ENCODE peak calls at places on chromosomes 2 and 18, in five cellular contexts. One of them, this sample, is unnamed.

GRCh38 chr2:170816499-170817246 is at the start of gene GAD1:
- DNase-seq in left lung: peak; percentile 95
- DNase-seq in CD4-positive, alpha-beta memory T cell: no peak
- DNase-seq in right atrium auricular region: no peak
- DNase-seq in neural progenitor cell: peak; percentile 82
- DNase-seq in this sample: peak; percentile 24

GRCh38 chr2:215171151-215171550 is 32.7 kb upstream of the ABCA12 start:
- DNase-seq in right atrium auricular region: no peak
- DNase-seq in neural progenitor cell: no peak
- DNase-seq in left lung: no peak
- DNase-seq in CD4-positive, alpha-beta memory T cell: peak; percentile 12
- DNase-seq in this sample: no peak

GRCh38 chr2:20401495-20401855 is 45.4 kb upstream of the RHOB start:
- DNase-seq in CD4-positive, alpha-beta memory T cell: no peak
- DNase-seq in right atrium auricular region: peak; percentile 53
- DNase-seq in neural progenitor cell: no peak
- DNase-seq in left lung: no peak
- DNase-seq in this sample: no peak

GRCh38 chr2:189179607-189179979 is at the start of gene COL5A2:
- DNase-seq in CD4-positive, alpha-beta memory T cell: no peak
- DNase-seq in right atrium auricular region: peak; percentile 76
- DNase-seq in left lung: no peak
- DNase-seq in neural progenitor cell: peak; percentile 56
- DNase-seq in this sample: no peak

GRCh38 chr2:29834624-29835023 is 86.8 kb downstream of the ALK start:
- DNase-seq in right atrium auricular region: no peak
- DNase-seq in CD4-positive, alpha-beta memory T cell: no peak
- DNase-seq in neural progenitor cell: no peak
- DNase-seq in left lung: no peak
- DNase-seq in this sample: no peak

GRCh38 chr2:34332813-34333212 is 733.7 kb upstream of the FAM98A start:
- DNase-seq in left lung: no peak
- DNase-seq in neural progenitor cell: peak; percentile 32
- DNase-seq in right atrium auricular region: no peak
- DNase-seq in CD4-positive, alpha-beta memory T cell: no peak
- DNase-seq in this sample: no peak

GRCh38 chr2:25473758-25474335 is 132.1 kb upstream of the DNMT3A start:
- DNase-seq in neural progenitor cell: no peak
- DNase-seq in left lung: no peak
- DNase-seq in CD4-positive, alpha-beta memory T cell: no peak
- DNase-seq in right atrium auricular region: no peak
- DNase-seq in this sample: no peak

GRCh38 chr2:207777124-207777523 is 7.4 kb upstream of the FZD5 start:
- DNase-seq in right atrium auricular region: peak; percentile 21
- DNase-seq in CD4-positive, alpha-beta memory T cell: no peak
- DNase-seq in left lung: no peak
- DNase-seq in neural progenitor cell: no peak
- DNase-seq in this sample: no peak

GRCh38 chr2:218166791-218167190 is at the start of gene CXCR1:
- DNase-seq in right atrium auricular region: no peak
- DNase-seq in left lung: no peak
- DNase-seq in neural progenitor cell: no peak
- DNase-seq in CD4-positive, alpha-beta memory T cell: peak; percentile 64
- DNase-seq in this sample: peak; percentile 15

GRCh38 chr2:69717902-69718301 is 24.0 kb upstream of the ANXA4 start:
- DNase-seq in CD4-positive, alpha-beta memory T cell: no peak
- DNase-seq in right atrium auricular region: no peak
- DNase-seq in neural progenitor cell: no peak
- DNase-seq in left lung: no peak
- DNase-seq in this sample: no peak

GRCh38 chr2:197804758-197805597 is 585 bp downstream of the PLCL1 start:
- DNase-seq in neural progenitor cell: peak; percentile 52
- DNase-seq in left lung: peak; percentile 87
- DNase-seq in right atrium auricular region: no peak
- DNase-seq in CD4-positive, alpha-beta memory T cell: peak; percentile 30
- DNase-seq in this sample: no peak

GRCh38 chr18:45370190-45371010 is 244.9 kb upstream of the SLC14A2 start:
- DNase-seq in left lung: no peak
- DNase-seq in CD4-positive, alpha-beta memory T cell: no peak
- DNase-seq in neural progenitor cell: no peak
- DNase-seq in right atrium auricular region: no peak
- DNase-seq in this sample: no peak

GRCh38 chr2:73986085-73986680 is 1.5 kb downstream of the TET3 start:
- DNase-seq in neural progenitor cell: no peak
- DNase-seq in right atrium auricular region: no peak
- DNase-seq in left lung: no peak
- DNase-seq in CD4-positive, alpha-beta memory T cell: peak; percentile 33
- DNase-seq in this sample: no peak

GRCh38 chr2:108998911-108999310 is 9.9 kb upstream of the EDAR start:
- DNase-seq in CD4-positive, alpha-beta memory T cell: no peak
- DNase-seq in right atrium auricular region: no peak
- DNase-seq in left lung: no peak
- DNase-seq in neural progenitor cell: no peak
- DNase-seq in this sample: no peak

GRCh38 chr2:21317131-21317530 is 193.4 kb downstream of the TDRD15 start:
- DNase-seq in right atrium auricular region: peak; percentile 68
- DNase-seq in neural progenitor cell: peak; percentile 86
- DNase-seq in left lung: no peak
- DNase-seq in CD4-positive, alpha-beta memory T cell: peak; percentile 5
- DNase-seq in this sample: no peak

GRCh38 chr2:37418956-37419355 is 74.5 kb downstream of the QPCT start:
- DNase-seq in CD4-positive, alpha-beta memory T cell: no peak
- DNase-seq in neural progenitor cell: no peak
- DNase-seq in right atrium auricular region: no peak
- DNase-seq in left lung: no peak
- DNase-seq in this sample: no peak

GRCh38 chr2:96240341-96241038 is 25.3 kb downstream of the TMEM127 start:
- DNase-seq in neural progenitor cell: no peak
- DNase-seq in right atrium auricular region: no peak
- DNase-seq in CD4-positive, alpha-beta memory T cell: no peak
- DNase-seq in left lung: no peak
- DNase-seq in this sample: no peak

GRCh38 chr2:120941571-120941970 is 205.9 kb downstream of the GLI2 start:
- DNase-seq in right atrium auricular region: no peak
- DNase-seq in CD4-positive, alpha-beta memory T cell: no peak
- DNase-seq in left lung: peak; percentile 66
- DNase-seq in neural progenitor cell: no peak
- DNase-seq in this sample: no peak

GRCh38 chr2:120940726-120941256 is 205.1 kb downstream of the GLI2 start:
- DNase-seq in left lung: no peak
- DNase-seq in right atrium auricular region: no peak
- DNase-seq in neural progenitor cell: no peak
- DNase-seq in CD4-positive, alpha-beta memory T cell: no peak
- DNase-seq in this sample: no peak

GRCh38 chr2:120944575-120944974 is 208.9 kb downstream of the GLI2 start:
- DNase-seq in neural progenitor cell: no peak
- DNase-seq in right atrium auricular region: no peak
- DNase-seq in CD4-positive, alpha-beta memory T cell: no peak
- DNase-seq in left lung: no peak
- DNase-seq in this sample: no peak

GRCh38 chr2:120943403-120944034 is 207.9 kb downstream of the GLI2 start:
- DNase-seq in left lung: no peak
- DNase-seq in CD4-positive, alpha-beta memory T cell: no peak
- DNase-seq in right atrium auricular region: no peak
- DNase-seq in neural progenitor cell: no peak
- DNase-seq in this sample: no peak

GRCh38 chr2:120942658-120943057 is 207.0 kb downstream of the GLI2 start:
- DNase-seq in left lung: no peak
- DNase-seq in neural progenitor cell: no peak
- DNase-seq in right atrium auricular region: no peak
- DNase-seq in CD4-positive, alpha-beta memory T cell: no peak
- DNase-seq in this sample: no peak
- H3K27ac ChIP-seq in left lung: no peak overlapping the region
- H3K27ac ChIP-seq in neural progenitor cell: no peak overlapping the region
- H3K27ac ChIP-seq in right atrium auricular region: no peak overlapping the region
- H3K27ac ChIP-seq in CD4-positive, alpha-beta memory T cell: no peak overlapping the region
- H3K27ac ChIP-seq in this sample: no peak overlapping the region

DNA sequence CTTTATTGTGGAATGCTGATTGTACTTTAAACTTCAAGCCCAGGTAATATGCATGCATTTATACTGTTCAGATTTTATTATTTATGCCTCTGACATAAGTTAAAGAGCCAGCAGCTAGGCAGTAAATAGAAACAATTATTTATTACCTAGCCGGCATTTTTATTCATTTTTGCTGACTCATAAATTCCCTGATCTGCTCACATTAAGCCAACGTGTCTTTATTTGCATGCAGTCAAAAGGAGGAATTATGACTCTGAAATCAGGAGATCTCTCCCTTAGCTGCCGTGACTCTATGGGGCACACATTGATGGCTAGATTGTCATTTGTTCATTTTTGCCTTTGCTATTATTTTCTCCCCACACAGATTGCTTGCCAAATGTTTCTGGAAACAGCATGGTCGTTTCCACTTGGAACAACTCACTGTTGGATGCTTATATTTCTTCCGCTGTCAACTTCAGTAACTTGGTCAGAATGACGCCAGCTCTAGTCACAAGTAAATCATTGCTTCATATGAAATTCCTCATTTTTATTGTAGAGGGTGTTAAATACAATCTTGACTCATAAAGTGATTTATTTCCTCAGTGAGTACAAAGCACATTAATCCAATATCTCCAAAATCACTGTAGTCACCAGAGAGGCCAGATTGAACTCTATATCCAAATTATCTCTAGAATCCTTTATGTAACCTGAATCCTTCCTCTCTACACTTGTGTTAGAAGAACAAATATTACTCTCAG is 15.9 kb upstream of the ZBTB14 start:
- DNase-seq in right atrium auricular region: no peak
- DNase-seq in CD4-positive, alpha-beta memory T cell: no peak
- DNase-seq in left lung: no peak
- DNase-seq in neural progenitor cell: no peak
- DNase-seq in this sample: no peak
- H3K4me3 ChIP-seq in right atrium auricular region: no peak overlapping the region
- H3K4me3 ChIP-seq in CD4-positive, alpha-beta memory T cell: no peak overlapping the region
- H3K4me3 ChIP-seq in left lung: no peak overlapping the region
- H3K4me3 ChIP-seq in neural progenitor cell: no peak overlapping the region
- H3K4me3 ChIP-seq in this sample: no peak overlapping the region

GRCh38 chr2:178155524-178155923 is 38.8 kb upstream of the OSBPL6 start:
- DNase-seq in left lung: no peak
- DNase-seq in CD4-positive, alpha-beta memory T cell: no peak
- DNase-seq in right atrium auricular region: no peak
- DNase-seq in neural progenitor cell: no peak
- DNase-seq in this sample: no peak

GRCh38 chr2:178152977-178153376 is 40.7 kb downstream of the RBM45 start:
- DNase-seq in left lung: no peak
- DNase-seq in CD4-positive, alpha-beta memory T cell: no peak
- DNase-seq in right atrium auricular region: no peak
- DNase-seq in neural progenitor cell: no peak
- DNase-seq in this sample: no peak

GRCh38 chr2:178157574-178157973 is 36.7 kb upstream of the OSBPL6 start:
- DNase-seq in left lung: no peak
- DNase-seq in neural progenitor cell: no peak
- DNase-seq in CD4-positive, alpha-beta memory T cell: no peak
- DNase-seq in right atrium auricular region: no peak
- DNase-seq in this sample: no peak

GRCh38 chr2:178152542-178152941 is 40.3 kb downstream of the RBM45 start:
- DNase-seq in neural progenitor cell: no peak
- DNase-seq in CD4-positive, alpha-beta memory T cell: no peak
- DNase-seq in left lung: no peak
- DNase-seq in right atrium auricular region: no peak
- DNase-seq in this sample: no peak

GRCh38 chr2:178152033-178152432 is 39.8 kb downstream of the RBM45 start:
- DNase-seq in right atrium auricular region: no peak
- DNase-seq in neural progenitor cell: no peak
- DNase-seq in CD4-positive, alpha-beta memory T cell: no peak
- DNase-seq in left lung: no peak
- DNase-seq in this sample: no peak
- H3K27ac ChIP-seq in right atrium auricular region: no peak overlapping the region
- H3K27ac ChIP-seq in neural progenitor cell: no peak overlapping the region
- H3K27ac ChIP-seq in CD4-positive, alpha-beta memory T cell: no peak overlapping the region
- H3K27ac ChIP-seq in left lung: no peak overlapping the region
- H3K27ac ChIP-seq in this sample: no peak overlapping the region

GRCh38 chr18:55449412-55450140 is 138.4 kb downstream of the TCF4 start:
- DNase-seq in CD4-positive, alpha-beta memory T cell: no peak
- DNase-seq in left lung: no peak
- DNase-seq in right atrium auricular region: no peak
- DNase-seq in neural progenitor cell: no peak
- DNase-seq in this sample: no peak
- H3K4me3 ChIP-seq in CD4-positive, alpha-beta memory T cell: no peak overlapping the region
- H3K4me3 ChIP-seq in left lung: no peak overlapping the region
- H3K4me3 ChIP-seq in right atrium auricular region: no peak overlapping the region
- H3K4me3 ChIP-seq in neural progenitor cell: no peak overlapping the region
- H3K4me3 ChIP-seq in this sample: no peak overlapping the region